ENCODE peak calls at places on chromosome 12, in seven cellular contexts. One of them, this sample, is unnamed.

GRCh38 chr12:125519026-125519651 is 453.9 kb downstream of the AACS start:
- DNase-seq in psoas muscle: no peak
- DNase-seq in fibroblast of pulmonary artery: no peak
- DNase-seq in CD4-positive, alpha-beta T cell: no peak
- DNase-seq in SK-N-SH: no peak
- DNase-seq in GM13976: no peak
- DNase-seq in GM13977: no peak
- DNase-seq in this sample: no peak

GRCh38 chr12:13075114-13075471 is 28.4 kb downstream of the GSG1 start:
- DNase-seq in fibroblast of pulmonary artery: no peak
- DNase-seq in GM13976: no peak
- DNase-seq in GM13977: no peak
- DNase-seq in psoas muscle: no peak
- DNase-seq in SK-N-SH: no peak
- DNase-seq in CD4-positive, alpha-beta T cell: no peak
- DNase-seq in this sample: no peak

GRCh38 chr12:95809000-95809680 is 18.6 kb upstream of the NTN4 start:
- DNase-seq in fibroblast of pulmonary artery: no peak
- DNase-seq in psoas muscle: no peak
- DNase-seq in CD4-positive, alpha-beta T cell: no peak
- DNase-seq in GM13976: no peak
- DNase-seq in SK-N-SH: no peak
- DNase-seq in GM13977: no peak
- DNase-seq in this sample: no peak

GRCh38 chr12:100114574-100114973 is 28.1 kb downstream of the BLTP3B start:
- DNase-seq in CD4-positive, alpha-beta T cell: no peak
- DNase-seq in psoas muscle: no peak
- DNase-seq in SK-N-SH: no peak
- DNase-seq in fibroblast of pulmonary artery: no peak
- DNase-seq in GM13976: no peak
- DNase-seq in GM13977: peak; percentile 5
- DNase-seq in this sample: no peak

GRCh38 chr12:25794580-25794979 is 163.9 kb upstream of the RASSF8 start:
- DNase-seq in GM13976: no peak
- DNase-seq in GM13977: no peak
- DNase-seq in fibroblast of pulmonary artery: peak; percentile 35
- DNase-seq in CD4-positive, alpha-beta T cell: no peak
- DNase-seq in SK-N-SH: no peak
- DNase-seq in psoas muscle: no peak
- DNase-seq in this sample: no peak

GRCh38 chr12:56118688-56119045 is 601 bp downstream of the ZC3H10 start:
- DNase-seq in GM13976: no peak
- DNase-seq in SK-N-SH: no peak
- DNase-seq in psoas muscle: peak; percentile 23
- DNase-seq in GM13977: no peak
- DNase-seq in fibroblast of pulmonary artery: no peak
- DNase-seq in CD4-positive, alpha-beta T cell: no peak
- DNase-seq in this sample: no peak

GRCh38 chr12:130222519-130223255 is 60.4 kb downstream of the FZD10 start:
- DNase-seq in fibroblast of pulmonary artery: no peak
- DNase-seq in SK-N-SH: no peak
- DNase-seq in GM13977: no peak
- DNase-seq in psoas muscle: no peak
- DNase-seq in GM13976: no peak
- DNase-seq in CD4-positive, alpha-beta T cell: no peak
- DNase-seq in this sample: no peak

GRCh38 chr12:79378496-79378895 is 312.3 kb downstream of the PAWR start:
- DNase-seq in GM13976: no peak
- DNase-seq in psoas muscle: no peak
- DNase-seq in GM13977: no peak
- DNase-seq in SK-N-SH: no peak
- DNase-seq in CD4-positive, alpha-beta T cell: no peak
- DNase-seq in fibroblast of pulmonary artery: no peak
- DNase-seq in this sample: no peak

GRCh38 chr12:93050026-93050747 is 121.1 kb upstream of the EEA1 start:
- DNase-seq in SK-N-SH: no peak
- DNase-seq in GM13977: no peak
- DNase-seq in psoas muscle: no peak
- DNase-seq in GM13976: no peak
- DNase-seq in fibroblast of pulmonary artery: peak; percentile 43
- DNase-seq in CD4-positive, alpha-beta T cell: no peak
- DNase-seq in this sample: no peak

GRCh38 chr12:121579981-121580868 is 598 bp downstream of the KDM2B start:
- DNase-seq in GM13976: peak; percentile 79
- DNase-seq in CD4-positive, alpha-beta T cell: peak; percentile 78
- DNase-seq in SK-N-SH: peak; percentile 84
- DNase-seq in fibroblast of pulmonary artery: peak; percentile 62
- DNase-seq in GM13977: peak; percentile 76
- DNase-seq in psoas muscle: peak; percentile 74
- DNase-seq in this sample: peak; percentile 65

GRCh38 chr12:121577443-121578180 is 3.2 kb downstream of the KDM2B start:
- DNase-seq in GM13976: no peak
- DNase-seq in CD4-positive, alpha-beta T cell: no peak
- DNase-seq in fibroblast of pulmonary artery: no peak
- DNase-seq in GM13977: peak; percentile 17
- DNase-seq in SK-N-SH: no peak
- DNase-seq in psoas muscle: no peak
- DNase-seq in this sample: no peak

GRCh38 chr12:121579190-121579791 is 1.5 kb downstream of the KDM2B start:
- DNase-seq in psoas muscle: peak; percentile 26
- DNase-seq in fibroblast of pulmonary artery: peak; percentile 11
- DNase-seq in GM13976: peak; percentile 68
- DNase-seq in GM13977: peak; percentile 71
- DNase-seq in CD4-positive, alpha-beta T cell: peak; percentile 41
- DNase-seq in SK-N-SH: peak; percentile 76
- DNase-seq in this sample: peak; percentile 9

GRCh38 chr12:121576851-121577391 is 3.9 kb downstream of the KDM2B start:
- DNase-seq in CD4-positive, alpha-beta T cell: no peak
- DNase-seq in GM13977: peak; percentile 43
- DNase-seq in psoas muscle: no peak
- DNase-seq in GM13976: no peak
- DNase-seq in SK-N-SH: no peak
- DNase-seq in fibroblast of pulmonary artery: peak; percentile 80
- DNase-seq in this sample: peak; percentile 31

GRCh38 chr12:121578230-121579189 is 2.3 kb downstream of the KDM2B start:
- DNase-seq in CD4-positive, alpha-beta T cell: peak; percentile 28
- DNase-seq in GM13977: peak; percentile 60
- DNase-seq in SK-N-SH: peak; percentile 37
- DNase-seq in fibroblast of pulmonary artery: peak; percentile 35
- DNase-seq in GM13976: peak; percentile 56
- DNase-seq in psoas muscle: peak; percentile 28
- DNase-seq in this sample: peak; percentile 20
- TF ChIP-seq CTCF in CD4-positive, alpha-beta T cell: no peak
- TF ChIP-seq CTCF in GM13977: peak; percentile 46
- TF ChIP-seq CTCF in SK-N-SH: no peak
- TF ChIP-seq CTCF in fibroblast of pulmonary artery: no peak
- TF ChIP-seq CTCF in GM13976: peak; percentile 36
- TF ChIP-seq CTCF in psoas muscle: no peak
- TF ChIP-seq CTCF in this sample: no peak

GRCh38 chr12:30437616-30438015 is 258.1 kb downstream of the IPO8 start:
- DNase-seq in GM13977: no peak
- DNase-seq in CD4-positive, alpha-beta T cell: no peak
- DNase-seq in SK-N-SH: no peak
- DNase-seq in GM13976: no peak
- DNase-seq in fibroblast of pulmonary artery: peak; percentile 77
- DNase-seq in psoas muscle: no peak
- DNase-seq in this sample: no peak

GRCh38 chr12:30438526-30439120 is 257.0 kb downstream of the IPO8 start:
- DNase-seq in GM13977: no peak
- DNase-seq in fibroblast of pulmonary artery: no peak
- DNase-seq in psoas muscle: no peak
- DNase-seq in GM13976: no peak
- DNase-seq in SK-N-SH: no peak
- DNase-seq in CD4-positive, alpha-beta T cell: no peak
- DNase-seq in this sample: no peak

GRCh38 chr12:30437044-30437443 is 258.6 kb downstream of the IPO8 start:
- DNase-seq in SK-N-SH: no peak
- DNase-seq in GM13977: no peak
- DNase-seq in CD4-positive, alpha-beta T cell: no peak
- DNase-seq in fibroblast of pulmonary artery: no peak
- DNase-seq in GM13976: no peak
- DNase-seq in psoas muscle: no peak
- DNase-seq in this sample: no peak

GRCh38 chr12:30440826-30441602 is 254.7 kb downstream of the IPO8 start:
- DNase-seq in psoas muscle: no peak
- DNase-seq in GM13977: no peak
- DNase-seq in CD4-positive, alpha-beta T cell: no peak
- DNase-seq in SK-N-SH: peak; percentile 42
- DNase-seq in GM13976: no peak
- DNase-seq in fibroblast of pulmonary artery: peak; percentile 59
- DNase-seq in this sample: peak; percentile 13
- TF ChIP-seq CTCF in psoas muscle: no peak
- TF ChIP-seq CTCF in GM13977: peak; percentile 13
- TF ChIP-seq CTCF in CD4-positive, alpha-beta T cell: no peak
- TF ChIP-seq CTCF in SK-N-SH: peak; percentile 57
- TF ChIP-seq CTCF in GM13976: no peak
- TF ChIP-seq CTCF in fibroblast of pulmonary artery: peak; percentile 69
- TF ChIP-seq CTCF in this sample: peak; percentile 68

GRCh38 chr12:19576421-19576925 is 137.2 kb downstream of the AEBP2 start:
- DNase-seq in psoas muscle: no peak
- DNase-seq in SK-N-SH: no peak
- DNase-seq in GM13977: no peak
- DNase-seq in CD4-positive, alpha-beta T cell: no peak
- DNase-seq in GM13976: no peak
- DNase-seq in fibroblast of pulmonary artery: no peak
- DNase-seq in this sample: no peak

GRCh38 chr12:19574606-19575005 is 135.3 kb downstream of the AEBP2 start:
- DNase-seq in GM13977: no peak
- DNase-seq in psoas muscle: no peak
- DNase-seq in fibroblast of pulmonary artery: no peak
- DNase-seq in SK-N-SH: peak; percentile 26
- DNase-seq in GM13976: no peak
- DNase-seq in CD4-positive, alpha-beta T cell: no peak
- DNase-seq in this sample: no peak

GRCh38 chr12:19575307-19576243 is 136.3 kb downstream of the AEBP2 start:
- DNase-seq in GM13977: no peak
- DNase-seq in CD4-positive, alpha-beta T cell: no peak
- DNase-seq in SK-N-SH: peak; percentile 89
- DNase-seq in psoas muscle: peak; percentile 25
- DNase-seq in fibroblast of pulmonary artery: peak; percentile 87
- DNase-seq in GM13976: no peak
- DNase-seq in this sample: no peak

GRCh38 chr12:19573866-19574265 is 134.6 kb downstream of the AEBP2 start:
- DNase-seq in psoas muscle: no peak
- DNase-seq in CD4-positive, alpha-beta T cell: no peak
- DNase-seq in fibroblast of pulmonary artery: no peak
- DNase-seq in GM13977: no peak
- DNase-seq in GM13976: no peak
- DNase-seq in SK-N-SH: no peak
- DNase-seq in this sample: no peak

DNA sequence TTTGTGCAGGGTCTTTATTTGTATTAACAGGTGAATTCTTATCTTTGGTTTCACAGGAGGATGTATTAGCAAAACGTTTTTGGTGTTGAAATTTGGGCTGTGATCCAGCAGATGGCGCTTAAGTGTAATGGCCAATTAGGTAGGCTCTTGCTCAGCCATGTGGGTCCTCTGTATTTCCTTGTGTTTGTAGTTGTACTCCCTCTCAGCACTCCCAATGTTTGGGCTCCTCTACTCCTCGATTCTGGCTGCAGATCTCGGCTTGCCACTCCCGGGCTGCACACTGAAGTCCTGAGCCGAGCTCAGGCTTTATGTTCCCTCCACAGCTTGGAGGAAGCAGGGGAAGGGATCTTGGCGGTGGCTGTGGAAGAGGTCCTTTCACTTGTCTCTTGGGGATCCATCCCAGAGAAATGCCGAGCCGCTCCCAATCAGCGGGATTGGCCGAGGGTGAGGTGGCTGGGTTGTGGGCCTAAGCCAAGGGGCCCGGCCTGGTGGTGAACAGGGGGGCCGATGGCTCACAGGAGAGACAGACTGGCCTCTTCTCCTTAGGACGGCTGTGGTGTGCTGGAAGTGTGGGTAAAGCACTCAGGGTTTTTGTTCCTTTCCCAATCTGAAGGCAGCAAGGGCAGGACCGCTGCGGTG is 133.7 kb downstream of the AEBP2 start:
- DNase-seq in GM13976: peak; percentile 57
- DNase-seq in CD4-positive, alpha-beta T cell: no peak
- DNase-seq in SK-N-SH: peak; percentile 15
- DNase-seq in psoas muscle: no peak
- DNase-seq in fibroblast of pulmonary artery: peak; percentile 70
- DNase-seq in GM13977: peak; percentile 47
- DNase-seq in this sample: peak; percentile 9
- TF ChIP-seq CTCF in GM13976: peak; percentile 40
- TF ChIP-seq CTCF in CD4-positive, alpha-beta T cell: no peak
- TF ChIP-seq CTCF in SK-N-SH: peak; percentile 59
- TF ChIP-seq CTCF in psoas muscle: peak; percentile 9
- TF ChIP-seq CTCF in fibroblast of pulmonary artery: peak; percentile 49
- TF ChIP-seq CTCF in GM13977: peak; percentile 68
- TF ChIP-seq CTCF in this sample: peak; percentile 77

DNA sequence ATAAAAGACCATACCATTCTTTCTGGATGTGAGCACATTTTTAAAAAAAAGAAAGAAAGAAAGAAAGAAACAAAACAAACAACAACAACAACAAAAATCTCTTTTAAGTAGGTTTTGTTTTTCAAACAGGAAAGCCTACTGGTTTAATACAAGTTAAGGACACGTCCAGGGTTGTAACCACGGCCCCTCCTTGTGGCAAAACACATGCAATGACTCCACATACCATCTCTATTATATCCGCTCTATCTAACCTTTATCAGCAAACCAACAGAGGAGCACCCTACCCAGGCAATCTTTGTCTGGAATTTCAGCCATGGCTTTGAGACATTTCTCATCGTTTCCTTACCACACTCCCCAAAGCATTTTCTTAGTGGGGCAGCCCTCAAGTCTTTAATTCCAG is 360.5 kb upstream of the TMPO start:
- DNase-seq in CD4-positive, alpha-beta T cell: no peak
- DNase-seq in GM13977: no peak
- DNase-seq in SK-N-SH: peak; percentile 26
- DNase-seq in psoas muscle: no peak
- DNase-seq in GM13976: no peak
- DNase-seq in fibroblast of pulmonary artery: peak; percentile 7
- DNase-seq in this sample: peak; percentile 20
- TF ChIP-seq CTCF in CD4-positive, alpha-beta T cell: no peak
- TF ChIP-seq CTCF in GM13977: no peak
- TF ChIP-seq CTCF in SK-N-SH: peak; percentile 31
- TF ChIP-seq CTCF in psoas muscle: peak; percentile 18
- TF ChIP-seq CTCF in GM13976: no peak
- TF ChIP-seq CTCF in fibroblast of pulmonary artery: no peak
- TF ChIP-seq CTCF in this sample: peak; percentile 72

GRCh38 chr12:50004696-50005095 is 20.6 kb downstream of the RACGAP1 start:
- DNase-seq in CD4-positive, alpha-beta T cell: no peak
- DNase-seq in GM13976: no peak
- DNase-seq in fibroblast of pulmonary artery: no peak
- DNase-seq in SK-N-SH: no peak
- DNase-seq in psoas muscle: no peak
- DNase-seq in GM13977: no peak
- DNase-seq in this sample: no peak

GRCh38 chr12:50006754-50007442 is 18.4 kb downstream of the RACGAP1 start:
- DNase-seq in psoas muscle: no peak
- DNase-seq in SK-N-SH: no peak
- DNase-seq in GM13977: no peak
- DNase-seq in GM13976: no peak
- DNase-seq in fibroblast of pulmonary artery: no peak
- DNase-seq in CD4-positive, alpha-beta T cell: no peak
- DNase-seq in this sample: no peak

GRCh38 chr12:50006266-50006665 is 19.0 kb downstream of the RACGAP1 start:
- DNase-seq in psoas muscle: no peak
- DNase-seq in GM13977: no peak
- DNase-seq in GM13976: no peak
- DNase-seq in CD4-positive, alpha-beta T cell: no peak
- DNase-seq in fibroblast of pulmonary artery: no peak
- DNase-seq in SK-N-SH: no peak
- DNase-seq in this sample: no peak

GRCh38 chr12:50005150-50005549 is 20.1 kb downstream of the RACGAP1 start:
- DNase-seq in GM13976: no peak
- DNase-seq in CD4-positive, alpha-beta T cell: no peak
- DNase-seq in fibroblast of pulmonary artery: no peak
- DNase-seq in GM13977: no peak
- DNase-seq in psoas muscle: no peak
- DNase-seq in SK-N-SH: peak; percentile 48
- DNase-seq in this sample: no peak

GRCh38 chr12:50003595-50003994 is 21.7 kb downstream of the RACGAP1 start:
- DNase-seq in GM13977: no peak
- DNase-seq in SK-N-SH: no peak
- DNase-seq in psoas muscle: no peak
- DNase-seq in CD4-positive, alpha-beta T cell: no peak
- DNase-seq in GM13976: no peak
- DNase-seq in fibroblast of pulmonary artery: peak; percentile 57
- DNase-seq in this sample: no peak
- TF ChIP-seq CTCF in GM13977: no peak
- TF ChIP-seq CTCF in SK-N-SH: no peak
- TF ChIP-seq CTCF in psoas muscle: no peak
- TF ChIP-seq CTCF in CD4-positive, alpha-beta T cell: no peak
- TF ChIP-seq CTCF in GM13976: no peak
- TF ChIP-seq CTCF in fibroblast of pulmonary artery: no peak
- TF ChIP-seq CTCF in this sample: no peak